ENCODE peak calls at places on chromosomes 3 and 15, in seven cellular contexts. I is hepatocyte, K is uterus, L is HTR-8/SVneo, X is HepG2, D is endothelial cell, N is substantia nigra. Y is an unnamed sample.

GRCh38 chr3:56725175-56725574 is 42.1 kb upstream of the TASOR start:
- DNase-seq in I (no peak), L (no peak), N (no peak), K (no peak), X (no peak), D (no peak), Y (no peak)

GRCh38 chr3:9105421-9105820 is 142.1 kb upstream of the RAD18 start:
- DNase-seq in N (no peak), L (no peak), I (no peak), X (no peak), D (no peak), K (no peak), Y (no peak)

GRCh38 chr3:89038864-89039263 is 68.6 kb upstream of the EPHA3 start:
- DNase-seq in L (no peak), I (no peak), K (no peak), D (no peak), N (no peak), X (no peak), Y (no peak)

GRCh38 chr3:31753050-31753425 is 220.3 kb downstream of the STT3B start:
- DNase-seq in D (no peak), N (no peak), I (no peak), K (no peak), X (no peak), L (no peak), Y (no peak)

GRCh38 chr3:175512700-175513099 is 653.6 kb downstream of the NAALADL2 start:
- DNase-seq in L (no peak), X (no peak), I (no peak), D (no peak), N (no peak), K (no peak), Y (no peak)

GRCh38 chr15:85581495-85581894 is 201.1 kb downstream of the AKAP13 start:
- DNase-seq in D (no peak), L (no peak), I (no peak), N (no peak), K (peak), X (no peak), Y (no peak)

GRCh38 chr15:93072011-93072410 is 17.0 kb downstream of the RGMA start:
- DNase-seq in N (no peak), K (no peak), X (no peak), D (no peak), L (no peak), I (no peak), Y (no peak)

GRCh38 chr3:7518471-7518870 is 657.6 kb downstream of the GRM7 start:
- DNase-seq in X (no peak), N (no peak), I (peak), K (no peak), L (no peak), D (no peak), Y (no peak)

GRCh38 chr3:17372811-17373210 is 369.6 kb downstream of the TBC1D5 start:
- DNase-seq in L (no peak), K (no peak), N (no peak), X (peak), D (no peak), I (no peak), Y (no peak)

GRCh38 chr3:187025254-187025655 is 94.9 kb downstream of the ST6GAL1 start:
- DNase-seq in I (no peak), L (no peak), N (no peak), K (no peak), X (no peak), D (no peak), Y (no peak)

GRCh38 chr3:71271616-71272015 is 311.9 kb downstream of the FOXP1 start:
- DNase-seq in K (no peak), I (no peak), N (no peak), L (no peak), D (no peak), X (no peak), Y (no peak)

GRCh38 chr3:134147411-134147810 is 103.2 kb downstream of the RYK start:
- DNase-seq in L (no peak), I (no peak), N (no peak), D (no peak), X (no peak), K (no peak), Y (no peak)

GRCh38 chr15:90184786-90185704 is 16.1 kb upstream of the SEMA4B start:
- DNase-seq in X (peak), K (peak), N (peak), D (peak), I (peak), L (peak), Y (no peak)

GRCh38 chr3:126613481-126614187 is 41.3 kb downstream of the TXNRD3 start:
- DNase-seq in L (no peak), K (no peak), I (no peak), D (no peak), X (no peak), N (no peak), Y (no peak)

GRCh38 chr15:93929375-93930094 is 301.8 kb upstream of the MCTP2 start:
- DNase-seq in D (no peak), X (no peak), N (no peak), I (peak), L (no peak), K (peak), Y (no peak)

GRCh38 chr15:68312701-68313204 is 35.2 kb downstream of the FEM1B start:
- DNase-seq in K (peak), X (no peak), I (no peak), L (no peak), N (no peak), D (no peak), Y (no peak)

GRCh38 chr3:99562138-99562537 is 76.3 kb upstream of the COL8A1 start:
- DNase-seq in X (no peak), N (no peak), K (no peak), L (peak), I (peak), D (peak), Y (no peak)

GRCh38 chr3:187742351-187743171 is 2.7 kb downstream of the BCL6 start:
- DNase-seq in D (no peak), X (no peak), I (no peak), L (no peak), N (no peak), K (peak), Y (no peak)

GRCh38 chr3:126816323-126816722 is 112.3 kb downstream of the CHCHD6 start:
- DNase-seq in D (no peak), X (no peak), N (no peak), K (no peak), I (no peak), L (no peak), Y (no peak)

GRCh38 chr3:65521032-65521431 is 517.7 kb downstream of the MAGI1 start:
- DNase-seq in I (no peak), L (no peak), D (no peak), X (no peak), N (no peak), K (no peak), Y (no peak)

GRCh38 chr3:124456506-124456905 is 273.7 kb upstream of the UMPS start:
- DNase-seq in X (no peak), K (no peak), I (no peak), D (no peak), L (no peak), N (no peak), Y (no peak)

GRCh38 chr3:170726976-170727661 is 141.2 kb upstream of the SLC7A14 start:
- DNase-seq in K (no peak), I (no peak), L (peak), D (no peak), N (no peak), X (no peak), Y (peak)

GRCh38 chr3:16179771-16180736 is 5.6 kb downstream of the GALNT15 start:
- DNase-seq in N (no peak), D (no peak), L (no peak), K (no peak), X (peak), I (no peak), Y (no peak)

GRCh38 chr15:84631706-84632272 is 22.3 kb downstream of the WDR73 start:
- DNase-seq in I (no peak), K (no peak), L (no peak), D (no peak), N (no peak), X (peak), Y (no peak)

GRCh38 chr15:89774492-89774891 is 1.6 kb upstream of the MESP2 start:
- DNase-seq in D (no peak), K (no peak), X (no peak), I (no peak), N (no peak), L (no peak), Y (no peak)

Y was measured in amniotic stem cell.